ENCODE peak calls at places on chromosomes 5 and 9, in ten cellular contexts. K is mucosa of descending colon, M is neural progenitor cell, I is Calu3, B is B cell, L is upper lobe of right lung, G is fibroblast of pulmonary artery, V is epithelial cell of esophagus, O is cardiac fibroblast, T is fibroblast of lung. R is an unnamed sample.

GRCh38 chr9:96026655-96027213 is 151.2 kb downstream of the ERCC6L2 start:
- DNase-seq in V (no peak), O (no peak), G (no peak), K (no peak), I (no peak), L (peak; percentile 52), M (no peak), T (no peak), B (no peak), R (no peak)

GRCh38 chr5:149273950-149274349 is 2.3 kb downstream of the AFAP1L1 start:
- DNase-seq in L (no peak), V (no peak), M (peak; percentile 9), K (no peak), G (no peak), I (no peak), B (no peak), T (no peak), O (no peak), R (no peak)

GRCh38 chr5:77972545-77973252 is 196.6 kb upstream of the TBCA start:
- DNase-seq in B (peak; percentile 72), L (no peak), M (peak; percentile 75), K (no peak), T (no peak), V (no peak), O (no peak), G (no peak), I (peak; percentile 36), R (no peak)

GRCh38 chr5:76113103-76113502 is 29.9 kb downstream of the SV2C start:
- DNase-seq in O (no peak), V (no peak), K (no peak), L (no peak), G (no peak), T (no peak), I (no peak), M (no peak), B (no peak), R (no peak)

GRCh38 chr5:131400585-131400984 is 136.7 kb downstream of the CDC42SE2 start:
- DNase-seq in B (no peak), M (no peak), T (no peak), L (no peak), I (no peak), G (no peak), V (no peak), K (no peak), O (no peak), R (no peak)

GRCh38 chr9:95074632-95075269 is 242.8 kb downstream of the FANCC start:
- DNase-seq in O (no peak), M (no peak), V (no peak), K (peak; percentile 77), T (no peak), B (no peak), L (peak; percentile 71), G (no peak), I (no peak), R (peak; percentile 71)

GRCh38 chr5:76709762-76710161 is 6.2 kb upstream of the F2R start:
- DNase-seq in B (no peak), I (no peak), V (no peak), G (no peak), K (no peak), L (no peak), O (peak; percentile 71), M (no peak), T (peak; percentile 85), R (no peak)

GRCh38 chr5:132210944-132211343 is 16.7 kb downstream of the P4HA2 start:
- DNase-seq in K (no peak), V (no peak), G (no peak), I (no peak), O (no peak), L (no peak), B (no peak), M (no peak), T (no peak), R (no peak)

GRCh38 chr9:32741706-32742105 is 41.6 kb upstream of the TMEM215 start:
- DNase-seq in G (peak; percentile 43), M (peak; percentile 52), I (peak; percentile 55), K (no peak), L (no peak), V (peak; percentile 60), B (no peak), O (peak; percentile 4), T (no peak), R (no peak)

GRCh38 chr5:92780057-92780456 is 801.0 kb downstream of the NR2F1-AS1 start:
- DNase-seq in V (no peak), L (no peak), M (peak; percentile 26), B (no peak), O (no peak), T (no peak), G (no peak), I (no peak), K (no peak), R (no peak)

DNA sequence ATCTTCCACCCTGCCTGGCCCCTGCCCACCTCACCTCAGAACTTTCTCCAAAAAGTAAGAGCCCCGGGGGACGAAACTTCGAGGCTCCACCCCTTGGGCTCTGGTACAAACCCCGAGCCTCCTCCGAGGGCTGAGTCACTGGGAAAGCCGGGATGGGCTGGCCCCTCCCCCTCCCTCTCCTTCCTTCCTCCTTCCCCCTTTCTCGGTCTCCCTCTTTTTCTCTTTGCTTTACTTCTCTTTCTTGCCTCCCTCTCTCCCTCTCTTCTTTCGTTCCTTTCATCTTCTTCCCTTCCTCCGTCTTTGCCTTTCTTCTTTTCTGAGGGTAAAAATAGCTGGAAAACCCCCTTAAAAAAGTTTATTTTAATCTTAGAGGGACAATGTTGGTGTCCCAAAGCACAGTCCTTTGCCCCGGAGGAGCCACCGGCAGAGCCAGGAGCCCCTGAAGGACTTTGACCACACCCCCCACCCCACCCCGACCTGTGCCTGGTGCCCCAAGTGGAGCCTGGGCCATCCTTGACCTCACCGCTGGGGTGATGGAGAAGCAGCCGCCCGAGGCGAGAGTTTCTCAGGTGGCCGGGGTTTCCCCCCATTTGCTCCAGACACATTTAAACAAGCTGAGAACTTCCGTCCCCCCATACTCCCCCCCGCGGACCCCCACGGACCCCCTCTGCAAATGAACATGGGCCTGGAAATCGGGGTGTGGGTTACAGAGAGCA is 5.7 kb upstream of the NOTCH1 start:
- DNase-seq in O (peak; percentile 60), V (peak; percentile 91), T (peak; percentile 78), I (peak; percentile 46), M (peak; percentile 70), K (peak; percentile 79), B (peak; percentile 80), G (peak; percentile 69), L (no peak), R (no peak)
- TF ChIP-seq CTCF in O (no peak), V (no peak), T (no peak), I (no peak), M (no peak), K (no peak), B (no peak), G (no peak), L (no peak), R (no peak)

GRCh38 chr9:121822093-121823085 is 171.0 kb downstream of the DAB2IP start:
- DNase-seq in B (no peak), T (no peak), L (peak; percentile 47), O (no peak), G (no peak), K (no peak), V (peak; percentile 34), M (no peak), I (no peak), R (peak; percentile 72)

GRCh38 chr9:121825481-121825830 is 174.0 kb downstream of the DAB2IP start:
- DNase-seq in V (no peak), O (no peak), I (no peak), T (no peak), G (no peak), K (no peak), L (no peak), M (no peak), B (no peak), R (no peak)

GRCh38 chr9:121823451-121824169 is 172.2 kb downstream of the DAB2IP start:
- DNase-seq in O (no peak), L (no peak), T (no peak), I (no peak), K (no peak), M (no peak), G (no peak), B (no peak), V (no peak), R (peak; percentile 54)

GRCh38 chr9:121826711-121827110 is 175.3 kb downstream of the DAB2IP start:
- DNase-seq in T (no peak), O (no peak), G (no peak), K (no peak), L (peak; percentile 36), B (no peak), V (no peak), I (no peak), M (no peak), R (peak; percentile 77)

DNA sequence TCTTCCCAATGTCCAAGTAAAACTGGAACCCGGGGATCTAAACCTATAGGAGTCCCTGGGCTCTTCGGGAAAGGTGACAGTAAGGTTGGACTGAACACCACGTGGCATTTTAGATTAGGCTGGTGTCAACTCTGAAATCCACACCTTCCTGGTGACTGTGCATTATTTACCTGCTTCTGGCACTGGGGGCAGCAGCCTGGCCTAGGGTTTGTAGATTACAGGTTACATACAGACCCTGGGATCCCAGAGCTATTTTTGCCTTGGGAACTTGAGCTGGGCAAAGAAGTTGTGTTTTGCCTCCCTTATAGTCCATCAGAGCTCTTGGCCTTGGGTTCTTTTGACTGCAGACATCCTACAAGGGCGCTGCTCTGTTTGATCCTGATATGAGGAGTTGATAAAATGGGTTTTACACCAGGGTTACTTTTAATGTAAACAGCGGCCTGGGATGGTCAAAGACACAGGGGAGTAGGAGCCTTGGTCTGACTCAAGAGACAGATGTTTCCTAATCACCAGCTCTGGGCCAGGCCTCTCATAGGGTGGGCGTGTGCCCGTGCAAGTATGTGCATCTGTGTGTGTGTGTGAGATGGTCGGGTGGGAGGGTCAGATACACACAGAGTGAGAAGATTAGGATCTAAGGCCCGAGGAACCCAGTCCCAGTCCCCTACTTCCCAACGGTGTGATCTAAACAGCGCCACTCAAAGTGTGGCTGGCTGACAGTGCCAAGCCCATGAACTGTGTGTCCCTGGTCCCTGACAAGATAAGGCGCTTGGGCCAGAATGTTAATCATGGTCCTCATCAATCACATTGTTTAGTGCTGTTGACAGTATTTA is 173.4 kb downstream of the DAB2IP start:
- DNase-seq in O (no peak), G (no peak), K (no peak), T (no peak), I (no peak), M (no peak), V (no peak), L (peak; percentile 40), B (no peak), R (peak; percentile 54)
- TF ChIP-seq CTCF in O (no peak), G (no peak), K (no peak), T (no peak), I (no peak), M (peak; percentile 12), V (no peak), L (no peak), B (no peak), R (no peak)

DNA sequence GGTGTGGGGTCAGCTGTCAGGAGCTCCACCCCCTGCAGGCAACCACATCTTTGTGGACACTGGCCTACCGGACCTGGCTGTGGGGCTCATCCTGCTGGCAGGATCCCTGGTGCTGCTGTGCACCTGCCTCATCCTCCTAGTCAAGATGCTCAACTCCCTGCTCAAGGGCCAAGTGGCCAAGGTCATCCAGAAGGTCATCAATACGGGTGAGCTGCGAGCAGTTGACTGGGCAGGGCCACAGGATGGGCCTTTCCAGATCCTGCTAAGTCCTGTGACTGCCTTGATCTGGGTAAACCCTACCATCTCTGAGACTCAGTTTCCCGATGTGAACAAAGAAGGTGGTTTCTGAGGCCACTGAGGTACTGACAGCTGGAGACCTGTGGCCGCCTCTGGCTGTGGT is 6.5 kb downstream of the PFN3 start:
- DNase-seq in O (no peak), V (no peak), T (no peak), G (no peak), B (no peak), M (no peak), I (no peak), K (no peak), L (no peak), R (no peak)
- TF ChIP-seq CTCF in O (no peak), V (no peak), T (no peak), G (no peak), B (no peak), M (no peak), I (no peak), K (no peak), L (no peak), R (no peak)

GRCh38 chr5:142447887-142448286 is 123.1 kb upstream of the SPRY4 start:
- DNase-seq in B (no peak), V (no peak), I (no peak), T (no peak), M (no peak), O (no peak), L (no peak), G (no peak), K (no peak), R (no peak)
- TF ChIP-seq CTCF in B (no peak), V (no peak), I (no peak), T (no peak), M (no peak), O (no peak), L (no peak), G (no peak), K (no peak), R (no peak)